ENCODE peak calls at places on chromosomes 4 and X, in six cellular contexts. One of them, this sample, is unnamed.

GRCh38 chrX:11756354-11757318 is 1.4 kb upstream of the MSL3 start:
- DNase-seq in IMR-90: no peak
- DNase-seq in body of pancreas: no peak
- DNase-seq in stomach: no peak
- DNase-seq in ovary: no peak
- DNase-seq in transverse colon: no peak
- DNase-seq in this sample: no peak

GRCh38 chr4:153027879-153028278 is 91.8 kb downstream of the FHDC1 start:
- DNase-seq in transverse colon: no peak
- DNase-seq in IMR-90: no peak
- DNase-seq in stomach: no peak
- DNase-seq in body of pancreas: no peak
- DNase-seq in ovary: no peak
- DNase-seq in this sample: no peak

GRCh38 chrX:46913710-46914109 is 1.5 kb downstream of the JADE3 start:
- DNase-seq in IMR-90: peak
- DNase-seq in body of pancreas: peak
- DNase-seq in ovary: peak
- DNase-seq in transverse colon: peak
- DNase-seq in stomach: peak
- DNase-seq in this sample: peak

GRCh38 chrX:34880656-34881055 is 61.9 kb upstream of the FAM47B start:
- DNase-seq in transverse colon: no peak
- DNase-seq in body of pancreas: no peak
- DNase-seq in IMR-90: peak
- DNase-seq in stomach: no peak
- DNase-seq in ovary: no peak
- DNase-seq in this sample: no peak

GRCh38 chrX:47623540-47624027 is 3.9 kb upstream of the SYN1 start:
- DNase-seq in IMR-90: peak
- DNase-seq in stomach: no peak
- DNase-seq in transverse colon: peak
- DNase-seq in ovary: peak
- DNase-seq in body of pancreas: peak
- DNase-seq in this sample: peak

GRCh38 chr4:84877051-84877833 is 89.2 kb downstream of the WDFY3 start:
- DNase-seq in transverse colon: no peak
- DNase-seq in body of pancreas: no peak
- DNase-seq in ovary: no peak
- DNase-seq in IMR-90: no peak
- DNase-seq in stomach: no peak
- DNase-seq in this sample: peak

GRCh38 chrX:3806630-3807029 is 93.2 kb upstream of the PRKX start:
- DNase-seq in transverse colon: no peak
- DNase-seq in body of pancreas: no peak
- DNase-seq in stomach: no peak
- DNase-seq in IMR-90: no peak
- DNase-seq in ovary: no peak
- DNase-seq in this sample: no peak

GRCh38 chr4:156945532-156945931 is 26.1 kb downstream of the PDGFC start:
- DNase-seq in transverse colon: no peak
- DNase-seq in IMR-90: no peak
- DNase-seq in ovary: no peak
- DNase-seq in body of pancreas: no peak
- DNase-seq in stomach: no peak
- DNase-seq in this sample: peak

GRCh38 chr4:8229341-8229975 is 30.4 kb downstream of the SH3TC1 start:
- DNase-seq in body of pancreas: no peak
- DNase-seq in IMR-90: no peak
- DNase-seq in stomach: no peak
- DNase-seq in ovary: no peak
- DNase-seq in transverse colon: no peak
- DNase-seq in this sample: no peak

GRCh38 chr4:118557298-118557851 is 127.8 kb upstream of the METTL14 start:
- DNase-seq in transverse colon: no peak
- DNase-seq in body of pancreas: no peak
- DNase-seq in stomach: no peak
- DNase-seq in IMR-90: peak
- DNase-seq in ovary: no peak
- DNase-seq in this sample: no peak

GRCh38 chrX:40094900-40095587 is 2.7 kb downstream of the BCOR start:
- DNase-seq in body of pancreas: no peak
- DNase-seq in IMR-90: no peak
- DNase-seq in ovary: no peak
- DNase-seq in transverse colon: no peak
- DNase-seq in stomach: no peak
- DNase-seq in this sample: peak

GRCh38 chr4:182808673-182809416 is 108.3 kb downstream of the DCTD start:
- DNase-seq in stomach: no peak
- DNase-seq in body of pancreas: no peak
- DNase-seq in ovary: no peak
- DNase-seq in IMR-90: peak
- DNase-seq in transverse colon: no peak
- DNase-seq in this sample: no peak
- TF ChIP-seq POLR2A in stomach: no peak
- TF ChIP-seq POLR2A in body of pancreas: no peak
- TF ChIP-seq POLR2A in ovary: no peak
- TF ChIP-seq POLR2A in IMR-90: no peak
- TF ChIP-seq POLR2A in transverse colon: no peak
- TF ChIP-seq POLR2A in this sample: no peak

GRCh38 chr4:127311371-127311770 is 321.4 kb upstream of the INTU start:
- DNase-seq in IMR-90: no peak
- DNase-seq in stomach: no peak
- DNase-seq in body of pancreas: no peak
- DNase-seq in transverse colon: no peak
- DNase-seq in ovary: no peak
- DNase-seq in this sample: no peak

GRCh38 chr4:127313767-127314166 is 319.0 kb upstream of the INTU start:
- DNase-seq in stomach: no peak
- DNase-seq in IMR-90: no peak
- DNase-seq in body of pancreas: no peak
- DNase-seq in transverse colon: no peak
- DNase-seq in ovary: no peak
- DNase-seq in this sample: no peak

GRCh38 chr4:127311924-127312323 is 320.8 kb upstream of the INTU start:
- DNase-seq in transverse colon: no peak
- DNase-seq in ovary: no peak
- DNase-seq in body of pancreas: no peak
- DNase-seq in stomach: no peak
- DNase-seq in IMR-90: no peak
- DNase-seq in this sample: no peak

GRCh38 chr4:127307996-127308395 is 324.8 kb upstream of the INTU start:
- DNase-seq in ovary: no peak
- DNase-seq in IMR-90: no peak
- DNase-seq in transverse colon: no peak
- DNase-seq in stomach: no peak
- DNase-seq in body of pancreas: no peak
- DNase-seq in this sample: no peak

GRCh38 chr4:127309360-127310095 is 323.2 kb upstream of the INTU start:
- DNase-seq in ovary: no peak
- DNase-seq in transverse colon: no peak
- DNase-seq in stomach: no peak
- DNase-seq in body of pancreas: no peak
- DNase-seq in IMR-90: peak
- DNase-seq in this sample: no peak
- TF ChIP-seq POLR2A in ovary: no peak
- TF ChIP-seq POLR2A in transverse colon: no peak
- TF ChIP-seq POLR2A in stomach: no peak
- TF ChIP-seq POLR2A in body of pancreas: no peak
- TF ChIP-seq POLR2A in IMR-90: no peak
- TF ChIP-seq POLR2A in this sample: no peak

DNA sequence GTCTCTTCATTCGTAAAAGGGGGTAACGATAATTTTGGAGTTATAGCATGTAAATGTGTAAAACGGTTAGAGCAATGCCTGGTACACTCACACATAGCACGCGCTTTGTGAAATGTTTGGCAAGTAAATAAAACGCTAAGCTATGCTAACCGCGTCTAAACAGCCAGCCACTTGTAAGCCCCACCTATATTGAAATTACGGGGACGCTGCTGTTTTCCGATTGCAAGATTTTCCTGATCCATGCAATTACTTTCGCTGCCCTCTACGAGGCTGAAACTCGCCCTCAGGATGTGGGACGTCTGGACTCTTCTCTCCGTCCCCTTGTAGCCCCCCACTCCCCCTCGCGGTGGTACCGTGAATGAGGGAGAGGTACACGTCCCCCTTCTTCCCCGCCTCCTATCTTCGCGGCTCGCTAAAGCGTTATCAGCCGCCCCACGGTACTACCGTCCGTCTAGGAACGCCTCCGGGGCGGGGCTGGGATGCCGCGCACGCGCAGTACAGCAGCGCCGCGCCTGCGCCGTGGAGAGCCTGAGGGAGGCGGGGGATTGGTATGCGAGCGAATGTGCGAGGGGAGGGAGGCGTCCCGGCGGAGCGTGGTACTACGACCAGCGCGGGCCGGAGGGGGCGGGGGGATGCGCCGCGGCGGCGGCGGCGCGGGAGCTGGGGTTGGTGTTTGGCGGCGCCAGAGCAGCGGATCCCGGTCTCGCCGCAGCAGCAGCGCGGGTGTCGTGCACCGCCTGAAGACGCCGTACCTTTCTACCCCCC is at the start of gene STIM2:
- DNase-seq in stomach: peak
- DNase-seq in body of pancreas: peak
- DNase-seq in transverse colon: peak
- DNase-seq in IMR-90: peak
- DNase-seq in ovary: peak
- DNase-seq in this sample: peak
- TF ChIP-seq POLR2A in stomach: no peak
- TF ChIP-seq POLR2A in body of pancreas: peak
- TF ChIP-seq POLR2A in transverse colon: peak
- TF ChIP-seq POLR2A in IMR-90: peak
- TF ChIP-seq POLR2A in ovary: peak
- TF ChIP-seq POLR2A in this sample: peak

GRCh38 chrX:49186125-49187027 is at the start of gene PRICKLE3:
- DNase-seq in transverse colon: peak
- DNase-seq in ovary: peak
- DNase-seq in body of pancreas: peak
- DNase-seq in stomach: peak
- DNase-seq in IMR-90: peak
- DNase-seq in this sample: peak
- TF ChIP-seq POLR2A in transverse colon: peak
- TF ChIP-seq POLR2A in ovary: peak
- TF ChIP-seq POLR2A in body of pancreas: peak
- TF ChIP-seq POLR2A in stomach: no peak
- TF ChIP-seq POLR2A in IMR-90: no peak
- TF ChIP-seq POLR2A in this sample: peak

GRCh38 chr4:1137063-1137771 is 23.9 kb upstream of the RNF212 start:
- DNase-seq in IMR-90: no peak
- DNase-seq in stomach: no peak
- DNase-seq in body of pancreas: no peak
- DNase-seq in ovary: no peak
- DNase-seq in transverse colon: no peak
- DNase-seq in this sample: no peak
- TF ChIP-seq POLR2A in IMR-90: no peak
- TF ChIP-seq POLR2A in stomach: no peak
- TF ChIP-seq POLR2A in body of pancreas: no peak
- TF ChIP-seq POLR2A in ovary: no peak
- TF ChIP-seq POLR2A in transverse colon: no peak
- TF ChIP-seq POLR2A in this sample: no peak

GRCh38 chr4:94843222-94843621 is 85.5 kb downstream of the BMPR1B start:
- DNase-seq in stomach: no peak
- DNase-seq in body of pancreas: no peak
- DNase-seq in transverse colon: no peak
- DNase-seq in IMR-90: no peak
- DNase-seq in ovary: no peak
- DNase-seq in this sample: no peak

GRCh38 chr4:94852601-94853000 is 94.8 kb downstream of the BMPR1B start:
- DNase-seq in body of pancreas: no peak
- DNase-seq in stomach: no peak
- DNase-seq in transverse colon: no peak
- DNase-seq in ovary: no peak
- DNase-seq in IMR-90: no peak
- DNase-seq in this sample: no peak

GRCh38 chr4:94849901-94850300 is 92.1 kb downstream of the BMPR1B start:
- DNase-seq in body of pancreas: no peak
- DNase-seq in transverse colon: no peak
- DNase-seq in IMR-90: no peak
- DNase-seq in stomach: no peak
- DNase-seq in ovary: no peak
- DNase-seq in this sample: no peak

DNA sequence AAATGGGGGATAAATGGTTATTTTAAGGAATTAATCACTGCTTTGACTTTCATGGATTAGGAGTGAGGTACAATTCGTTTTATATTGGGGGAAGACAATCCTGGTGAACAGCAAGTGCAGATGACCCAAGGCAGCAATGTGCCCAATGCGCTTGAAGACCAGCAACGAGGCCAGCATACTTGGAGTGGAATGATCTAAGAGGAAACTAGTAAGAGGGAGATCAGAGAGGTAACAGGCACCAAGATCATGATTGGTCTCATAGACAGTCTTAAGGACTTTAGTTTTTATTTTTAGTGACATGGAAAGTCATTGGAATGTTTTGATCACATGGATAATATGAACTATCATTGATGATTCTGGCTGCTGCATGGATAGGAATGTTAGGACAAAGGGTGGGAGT is 90.6 kb downstream of the BMPR1B start:
- DNase-seq in stomach: no peak
- DNase-seq in ovary: no peak
- DNase-seq in transverse colon: no peak
- DNase-seq in IMR-90: no peak
- DNase-seq in body of pancreas: no peak
- DNase-seq in this sample: no peak
- TF ChIP-seq POLR2A in stomach: no peak
- TF ChIP-seq POLR2A in ovary: no peak
- TF ChIP-seq POLR2A in transverse colon: no peak
- TF ChIP-seq POLR2A in IMR-90: no peak
- TF ChIP-seq POLR2A in body of pancreas: no peak
- TF ChIP-seq POLR2A in this sample: no peak

GRCh38 chr4:2297606-2298517 is 36.0 kb upstream of the MXD4 start:
- DNase-seq in body of pancreas: no peak
- DNase-seq in IMR-90: no peak
- DNase-seq in transverse colon: no peak
- DNase-seq in stomach: no peak
- DNase-seq in ovary: no peak
- DNase-seq in this sample: no peak

GRCh38 chr4:2296621-2297601 is 35.0 kb upstream of the MXD4 start:
- DNase-seq in IMR-90: no peak
- DNase-seq in ovary: no peak
- DNase-seq in body of pancreas: no peak
- DNase-seq in transverse colon: no peak
- DNase-seq in stomach: no peak
- DNase-seq in this sample: no peak

GRCh38 chr4:2299794-2300193 is 37.9 kb upstream of the MXD4 start:
- DNase-seq in IMR-90: no peak
- DNase-seq in ovary: no peak
- DNase-seq in body of pancreas: no peak
- DNase-seq in transverse colon: no peak
- DNase-seq in stomach: peak
- DNase-seq in this sample: no peak

GRCh38 chr4:2300431-2300861 is 38.5 kb upstream of the MXD4 start:
- DNase-seq in ovary: no peak
- DNase-seq in stomach: peak
- DNase-seq in body of pancreas: no peak
- DNase-seq in IMR-90: no peak
- DNase-seq in transverse colon: no peak
- DNase-seq in this sample: no peak

GRCh38 chr4:2298548-2298991 is 36.7 kb upstream of the MXD4 start:
- DNase-seq in body of pancreas: no peak
- DNase-seq in transverse colon: no peak
- DNase-seq in stomach: peak
- DNase-seq in IMR-90: no peak
- DNase-seq in ovary: no peak
- DNase-seq in this sample: no peak
- TF ChIP-seq POLR2A in body of pancreas: no peak
- TF ChIP-seq POLR2A in transverse colon: no peak
- TF ChIP-seq POLR2A in stomach: no peak
- TF ChIP-seq POLR2A in IMR-90: no peak
- TF ChIP-seq POLR2A in ovary: no peak
- TF ChIP-seq POLR2A in this sample: no peak